ENCODE peak calls at places on chromosome 10, in five cellular contexts. W, A, B, E and D are unnamed samples.

GRCh38 chr10:8800426-8800825 is 745.9 kb downstream of the GATA3 start:
- DNase-seq in W (no peak), A (no peak), E (no peak), B (peak; percentile 19), D (no peak)

GRCh38 chr10:73039635-73040034 is 57.0 kb downstream of the P4HA1 start:
- DNase-seq in W (no peak), A (no peak), E (no peak), B (no peak), D (no peak)

GRCh38 chr10:102280397-102281015 is 35.2 kb downstream of the GBF1 start:
- DNase-seq in A (no peak), B (peak; percentile 59), W (no peak), E (no peak), D (no peak)

GRCh38 chr10:27188897-27189296 is 33.7 kb downstream of the MASTL start:
- DNase-seq in B (no peak), W (peak; percentile 13), E (no peak), A (no peak), D (no peak)

GRCh38 chr10:576130-576465 is 113.4 kb downstream of the DIP2C start:
- DNase-seq in W (no peak), B (no peak), A (no peak), E (no peak), D (no peak)

GRCh38 chr10:29795856-29796255 is 161.1 kb upstream of the SVIL start:
- DNase-seq in W (no peak), B (no peak), A (no peak), E (no peak), D (no peak)

GRCh38 chr10:19417740-19418139 is 369.1 kb downstream of the MALRD1 start:
- DNase-seq in E (no peak), W (no peak), A (no peak), B (no peak), D (no peak)

GRCh38 chr10:96321822-96322221 is 17.6 kb downstream of the DNTT start:
- DNase-seq in W (no peak), B (no peak), E (no peak), A (no peak), D (peak; percentile 32)

GRCh38 chr10:98262571-98262970 is 5.4 kb downstream of the LOXL4 start:
- DNase-seq in W (no peak), A (no peak), E (no peak), B (peak; percentile 48), D (no peak)

GRCh38 chr10:58956926-58957325 is 219.5 kb upstream of the PHYHIPL start:
- DNase-seq in A (peak; percentile 61), E (no peak), B (no peak), W (no peak), D (no peak)

GRCh38 chr10:69449841-69450240 is 1.4 kb upstream of the TSPAN15 start:
- DNase-seq in W (peak; percentile 54), E (no peak), B (peak; percentile 78), A (peak; percentile 73), D (peak; percentile 73)

GRCh38 chr10:77768046-77768445 is 130.4 kb upstream of the KCNMA1 start:
- DNase-seq in B (no peak), A (no peak), E (no peak), W (no peak), D (no peak)

GRCh38 chr10:65377687-65378086 is 1548.1 kb upstream of the LRRTM3 start:
- DNase-seq in B (no peak), A (no peak), E (no peak), W (no peak), D (no peak)

GRCh38 chr10:127906548-127907377 is at the start of gene PTPRE:
- DNase-seq in W (peak; percentile 51), A (no peak), E (no peak), B (peak; percentile 96), D (peak; percentile 89)

GRCh38 chr10:86786368-86786767 is 29.9 kb downstream of the BMPR1A start:
- DNase-seq in B (no peak), A (no peak), E (no peak), W (no peak), D (no peak)

GRCh38 chr10:59234814-59235429 is 58.5 kb downstream of the PHYHIPL start:
- DNase-seq in W (no peak), B (no peak), A (no peak), E (no peak), D (peak; percentile 12)

GRCh38 chr10:42998481-42999384 is 78.1 kb upstream of the RET start:
- DNase-seq in B (peak; percentile 37), A (no peak), E (no peak), W (no peak), D (no peak)

GRCh38 chr10:1095498-1095897 is 39.3 kb downstream of the WDR37 start:
- DNase-seq in A (no peak), E (no peak), B (no peak), W (no peak), D (no peak)

GRCh38 chr10:18229839-18230238 is 89.6 kb downstream of the CACNB2 start:
- DNase-seq in W (no peak), A (no peak), B (no peak), E (no peak), D (no peak)

GRCh38 chr10:33334170-33334838 is at the start of gene NRP1:
- DNase-seq in E (no peak), A (no peak), B (peak; percentile 65), W (no peak), D (no peak)

GRCh38 chr10:127577376-127577775 is 28.3 kb downstream of the NPS start:
- DNase-seq in W (no peak), A (no peak), B (peak; percentile 17), E (no peak), D (no peak)

GRCh38 chr10:77236700-77237099 is 400.9 kb downstream of the KCNMA1 start:
- DNase-seq in A (no peak), E (no peak), B (no peak), W (no peak), D (no peak)

GRCh38 chr10:99536400-99537254 is 3.9 kb downstream of the NKX2-3 start:
- DNase-seq in W (no peak), A (peak; percentile 18), E (no peak), B (peak; percentile 71), D (no peak)

GRCh38 chr10:132721725-132722124 is 64.2 kb downstream of the NKX6-2 start:
- DNase-seq in B (no peak), A (no peak), E (no peak), W (no peak), D (no peak)

GRCh38 chr10:118511720-118512119 is 83.7 kb downstream of the PRLHR start:
- DNase-seq in W (no peak), A (no peak), E (no peak), B (no peak), D (no peak)
- TF ChIP-seq FOXM1 in W (no peak), A (no peak), E (no peak), B (no peak), D (no peak)

DNA sequence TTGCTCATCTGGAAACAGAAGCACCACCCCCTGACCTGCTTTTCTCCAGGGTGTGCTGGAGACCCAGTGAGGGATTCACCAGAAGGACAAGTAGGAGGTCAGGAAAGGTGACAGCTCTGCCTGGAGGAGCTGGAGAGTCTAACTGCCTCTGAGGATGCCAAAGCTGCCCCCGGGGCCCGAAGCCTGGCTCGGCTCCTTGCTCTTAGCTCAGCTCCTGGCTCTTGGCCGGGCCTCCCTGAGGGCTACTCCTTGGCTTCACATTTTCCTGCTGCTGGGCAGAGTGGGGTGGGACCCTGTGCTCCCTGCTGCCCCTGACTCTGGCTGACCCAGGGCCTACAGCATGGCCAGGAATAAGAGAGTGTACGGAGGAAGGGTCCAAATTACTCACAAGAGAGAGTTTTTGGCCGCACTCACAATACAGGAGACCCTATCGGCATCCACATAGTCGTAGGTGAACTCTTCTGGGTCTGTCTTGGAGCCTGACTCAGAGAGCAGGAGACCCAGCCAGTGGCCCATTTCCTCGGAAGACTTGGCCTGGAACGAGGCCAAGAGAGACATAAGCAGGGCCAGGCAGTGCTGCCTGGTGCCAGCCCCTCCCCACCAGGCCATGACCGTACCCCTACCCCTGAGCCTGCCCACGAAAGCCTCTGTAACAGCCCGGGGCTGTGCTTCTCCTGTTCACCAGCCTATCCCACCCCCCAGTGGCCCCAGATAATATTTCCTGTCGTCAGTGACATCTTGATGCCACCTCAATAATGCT is 63.1 kb downstream of the VWA2 start:
- DNase-seq in W (no peak), A (no peak), E (no peak), B (no peak), D (no peak)
- TF ChIP-seq FOXM1 in W (no peak), A (no peak), E (no peak), B (no peak), D (no peak)

GRCh38 chr10:75398630-75399460 is 2.7 kb downstream of the ZNF503 start:
- DNase-seq in A (no peak), B (no peak), E (no peak), W (no peak), D (no peak)
- TF ChIP-seq FOXM1 in A (no peak), B (no peak), E (no peak), W (no peak), D (no peak)

DNA sequence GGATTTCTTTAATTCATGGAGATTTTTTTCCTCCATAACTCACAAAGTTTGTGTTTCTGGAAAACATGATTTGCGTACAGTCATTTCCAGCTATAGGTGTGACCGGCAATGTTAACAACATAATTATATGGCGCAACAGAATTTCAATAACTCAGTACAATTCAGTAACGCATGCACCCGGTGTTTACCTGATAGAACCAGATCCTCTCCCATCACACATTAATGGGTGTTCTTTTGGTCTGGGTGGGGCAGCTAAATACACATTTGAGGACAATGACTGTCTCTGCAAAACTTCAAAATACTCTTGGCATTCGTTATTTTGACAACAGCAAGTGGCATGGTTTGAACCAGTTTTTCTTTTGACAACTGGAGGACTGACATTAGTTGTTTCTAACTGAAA is 102.3 kb downstream of the KLF6 start:
- DNase-seq in A (no peak), B (no peak), W (no peak), E (no peak), D (no peak)
- TF ChIP-seq FOXM1 in A (no peak), B (no peak), W (no peak), E (no peak), D (no peak)

GRCh38 chr10:107548301-107548700 is 383.8 kb upstream of the SORCS1 start:
- DNase-seq in B (no peak), A (no peak), E (no peak), W (no peak), D (no peak)
- TF ChIP-seq FOXM1 in B (no peak), A (no peak), E (no peak), W (no peak), D (no peak)

GRCh38 chr10:45000764-45001381 is at the start of gene ZNF22:
- DNase-seq in A (no peak), E (no peak), W (peak; percentile 88), B (peak; percentile 91), D (peak; percentile 71)
- TF ChIP-seq FOXM1 in A (no peak), E (no peak), W (no peak), B (no peak), D (no peak)

DNA sequence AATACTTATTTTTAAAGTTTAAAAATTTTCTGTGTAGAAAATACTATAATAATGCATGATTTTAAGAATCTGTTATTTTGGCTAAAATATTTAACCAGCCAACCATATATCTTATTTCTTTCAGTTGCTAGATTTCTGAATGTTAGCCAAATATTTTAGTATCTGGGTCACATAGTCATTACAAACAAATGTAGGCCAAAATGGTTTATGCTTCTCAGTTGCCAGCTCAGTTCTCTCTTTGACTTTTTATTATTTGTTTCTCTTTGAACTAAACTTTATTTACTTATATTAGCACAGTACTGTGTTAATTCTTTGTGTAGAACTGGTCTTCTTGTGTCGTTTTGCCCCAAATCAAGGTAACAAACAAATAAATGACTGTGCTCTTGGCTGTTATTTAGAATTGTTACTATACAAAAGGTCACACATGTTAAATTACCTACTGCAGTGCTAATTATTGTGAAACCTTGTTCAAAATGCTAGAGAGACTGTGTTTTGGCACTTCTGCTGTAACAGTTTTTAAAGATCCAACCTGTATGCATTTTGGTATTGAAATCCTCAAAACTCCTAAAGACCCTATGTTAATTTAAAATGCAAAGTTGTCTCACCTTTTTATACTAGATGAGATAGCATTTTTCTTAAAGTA is 39.8 kb downstream of the ZEB1 start:
- DNase-seq in B (no peak), E (no peak), A (no peak), W (no peak), D (no peak)
- TF ChIP-seq FOXM1 in B (no peak), E (no peak), A (no peak), W (no peak), D (no peak)

GRCh38 chr10:91891285-91892001 is 17.8 kb downstream of the FGFBP3 start:
- DNase-seq in A (peak; percentile 56), B (no peak), E (no peak), W (peak; percentile 22), D (no peak)
- TF ChIP-seq FOXM1 in A (no peak), B (no peak), E (no peak), W (no peak), D (no peak)